ENCODE peak calls at places on chromosomes 11 and 22, in eight cellular contexts. Y, Z, X, M, K, N, C and Q are unnamed samples.

GRCh38 chr11:57345555-57346151 is 7.5 kb downstream of the P2RX3 start:
- DNase-seq in Y (peak), Z (peak), X (peak), M (peak), K (peak), N (peak), C (peak), Q (peak)

GRCh38 chr11:46222485-46223251 is 54.8 kb upstream of the CREB3L1 start:
- DNase-seq in Y (no peak), Z (no peak), X (no peak), M (no peak), K (no peak), N (no peak), C (no peak), Q (peak)

GRCh38 chr22:19061471-19062138 is 60.6 kb downstream of the DGCR2 start:
- DNase-seq in Y (no peak), Z (no peak), X (no peak), M (no peak), K (no peak), N (no peak), C (no peak), Q (no peak)

GRCh38 chr22:44396021-44396726 is 83.4 kb upstream of the SHISAL1 start:
- DNase-seq in Y (peak), Z (no peak), X (peak), M (no peak), K (peak), N (no peak), C (no peak), Q (peak)

GRCh38 chr22:19819209-19819910 is 35.3 kb downstream of the GNB1L start:
- DNase-seq in Y (peak), Z (no peak), X (no peak), M (no peak), K (peak), N (no peak), C (no peak), Q (no peak)

GRCh38 chr22:37818397-37819099 is 4.6 kb upstream of the GALR3 start:
- DNase-seq in Y (peak), Z (peak), X (no peak), M (peak), K (peak), N (peak), C (no peak), Q (peak)

GRCh38 chr11:95330332-95330731 is 99.3 kb upstream of the SESN3 start:
- DNase-seq in Y (no peak), Z (no peak), X (no peak), M (no peak), K (no peak), N (no peak), C (no peak), Q (no peak)

GRCh38 chr11:79362821-79363220 is 78.0 kb downstream of the TENM4 start:
- DNase-seq in Y (no peak), Z (no peak), X (no peak), M (no peak), K (no peak), N (no peak), C (peak), Q (no peak)

GRCh38 chr11:44940835-44941234 is 9.8 kb downstream of the TP53I11 start:
- DNase-seq in Y (no peak), Z (no peak), X (no peak), M (no peak), K (no peak), N (no peak), C (no peak), Q (no peak)

GRCh38 chr11:131683666-131684065 is 313.3 kb downstream of the NTM start:
- DNase-seq in Y (no peak), Z (no peak), X (no peak), M (no peak), K (no peak), N (no peak), C (no peak), Q (no peak)

GRCh38 chr11:127713226-127713625 is 712.7 kb upstream of the KIRREL3 start:
- DNase-seq in Y (no peak), Z (no peak), X (no peak), M (no peak), K (no peak), N (no peak), C (no peak), Q (no peak)

GRCh38 chr11:4606231-4607015 is 1.6 kb downstream of the TRIM68 start:
- DNase-seq in Y (no peak), Z (no peak), X (no peak), M (no peak), K (no peak), N (no peak), C (no peak), Q (no peak)

GRCh38 chr11:96061730-96062524 is 138.0 kb upstream of the MTMR2 start:
- DNase-seq in Y (no peak), Z (no peak), X (no peak), M (no peak), K (no peak), N (no peak), C (no peak), Q (no peak)

GRCh38 chr11:35337136-35337918 is 82.0 kb downstream of the SLC1A2 start:
- DNase-seq in Y (no peak), Z (no peak), X (no peak), M (peak), K (no peak), N (no peak), C (peak), Q (no peak)

GRCh38 chr22:29202231-29203192 is 3.2 kb upstream of the EMID1 start:
- DNase-seq in Y (peak), Z (peak), X (peak), M (peak), K (no peak), N (peak), C (no peak), Q (peak)

GRCh38 chr11:134939905-134940304 is 527.9 kb upstream of the B3GAT1 start:
- DNase-seq in Y (no peak), Z (no peak), X (no peak), M (no peak), K (no peak), N (no peak), C (no peak), Q (peak)
- TF ChIP-seq CTCF in Y (no peak), Z (no peak), X (no peak), M (peak), K (no peak), N (no peak), C (no peak), Q (no peak)

GRCh38 chr11:134725939-134726639 is 314.0 kb upstream of the B3GAT1 start:
- DNase-seq in Y (no peak), Z (no peak), X (no peak), M (peak), K (no peak), N (no peak), C (peak), Q (peak)
- TF ChIP-seq CTCF in Y (no peak), Z (no peak), X (no peak), M (peak), K (peak), N (no peak), C (no peak), Q (no peak)

GRCh38 chr11:130069684-130070108 is at the start of gene APLP2:
- DNase-seq in Y (peak), Z (peak), X (peak), M (peak), K (peak), N (peak), C (peak), Q (peak)

GRCh38 chr11:130068986-130069683 is 559 bp upstream of the APLP2 start:
- DNase-seq in Y (no peak), Z (peak), X (peak), M (peak), K (no peak), N (peak), C (peak), Q (peak)

GRCh38 chr11:130071211-130071712 is 1.6 kb downstream of the APLP2 start:
- DNase-seq in Y (no peak), Z (no peak), X (no peak), M (no peak), K (no peak), N (no peak), C (peak), Q (no peak)

GRCh38 chr11:130070829-130071205 is 1.1 kb downstream of the APLP2 start:
- DNase-seq in Y (no peak), Z (no peak), X (no peak), M (peak), K (no peak), N (peak), C (no peak), Q (peak)

DNA sequence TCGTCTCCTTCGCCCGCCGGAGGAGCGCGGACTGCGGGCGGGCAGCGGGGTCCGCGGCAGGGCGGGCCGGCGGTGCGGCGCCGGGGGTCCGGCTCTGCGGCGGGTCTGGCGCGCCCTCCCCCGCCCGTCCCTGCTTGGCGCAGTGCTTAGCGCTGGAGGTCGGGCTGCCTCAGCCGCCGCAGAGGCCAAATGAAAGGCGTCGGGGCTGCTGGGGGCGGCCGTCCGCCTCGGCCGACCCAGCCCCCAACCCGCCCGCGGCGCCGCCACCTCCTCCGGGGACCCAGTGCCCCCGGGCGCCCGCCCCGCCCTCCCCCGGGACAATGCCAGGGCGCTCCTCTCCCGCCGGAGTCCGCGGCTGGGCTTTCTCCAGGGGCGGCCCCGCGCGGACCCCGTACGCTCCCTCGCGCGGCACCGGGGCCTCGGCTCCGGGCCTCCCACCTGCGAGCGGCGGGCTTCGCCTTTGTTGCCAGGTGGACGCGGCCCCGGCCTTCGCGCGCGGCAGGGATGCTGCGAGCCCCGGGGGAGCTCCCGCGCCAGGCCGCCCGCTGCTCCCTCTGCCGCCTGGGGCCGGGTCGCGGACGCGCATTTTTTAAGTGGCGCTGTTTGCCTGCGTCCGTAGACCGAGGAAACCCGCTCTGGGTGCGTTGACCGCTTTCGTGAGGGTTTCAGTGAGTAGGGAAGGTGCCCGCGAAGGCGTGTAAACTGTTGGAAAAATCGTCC is 575 bp downstream of the APLP2 start:
- DNase-seq in Y (peak), Z (peak), X (peak), M (peak), K (peak), N (peak), C (peak), Q (peak)
- TF ChIP-seq CTCF in Y (no peak), Z (no peak), X (no peak), M (no peak), K (no peak), N (no peak), C (no peak), Q (no peak)

GRCh38 chr11:843086-843704 is 543 bp downstream of the TSPAN4 start:
- DNase-seq in Y (no peak), Z (no peak), X (peak), M (no peak), K (no peak), N (no peak), C (no peak), Q (no peak)
- TF ChIP-seq CTCF in Y (no peak), Z (no peak), X (no peak), M (no peak), K (no peak), N (no peak), C (no peak), Q (peak)

DNA sequence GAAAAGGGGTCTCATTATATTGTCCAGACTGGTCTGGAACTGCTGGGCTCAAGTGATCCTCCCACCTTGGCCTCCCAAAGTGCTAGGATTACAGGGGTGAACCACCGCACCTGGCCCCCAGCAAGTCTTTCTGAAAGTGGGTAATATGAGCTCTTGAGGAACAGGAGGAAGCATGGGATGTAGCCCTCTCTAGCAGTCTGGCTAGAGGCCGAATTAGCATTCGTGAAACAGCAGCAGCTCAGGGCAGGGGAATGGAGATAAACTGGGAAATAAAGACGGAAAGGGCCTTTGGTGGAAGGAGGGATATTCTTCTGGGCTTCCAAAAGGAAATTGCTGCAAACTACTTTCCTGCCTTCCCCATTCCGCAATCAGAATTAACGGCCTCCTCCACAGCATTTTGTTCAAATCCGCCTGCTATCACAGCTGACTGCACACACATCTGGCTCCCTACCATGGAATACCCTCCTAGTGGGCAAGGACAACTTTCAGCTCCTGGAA is 44.3 kb downstream of the MICAL3 start:
- DNase-seq in Y (no peak), Z (no peak), X (no peak), M (peak), K (no peak), N (no peak), C (no peak), Q (no peak)
- TF ChIP-seq CTCF in Y (no peak), Z (no peak), X (no peak), M (no peak), K (no peak), N (no peak), C (no peak), Q (no peak)

GRCh38 chr11:69200331-69201047 is 44.8 kb downstream of the SMIM38 start:
- DNase-seq in Y (no peak), Z (no peak), X (no peak), M (peak), K (no peak), N (no peak), C (no peak), Q (no peak)
- TF ChIP-seq CTCF in Y (no peak), Z (no peak), X (no peak), M (peak), K (no peak), N (no peak), C (no peak), Q (no peak)